ENCODE peak calls at places on chromosomes 4 and X, in five cellular contexts. N is T47D, G is upper lobe of left lung, Z is endothelial cell of umbilical vein, A is GM03348. D is an unnamed sample.
A peak's percentile ranks its signal among the peaks of the same experiment; 100 is the strongest.

GRCh38 chrX:135914404-135914803 is 20.9 kb downstream of the SAGE1 start:
- DNase-seq in N (no peak), G (no peak), Z (no peak), A (no peak), D (no peak)

GRCh38 chr4:76856183-76856969 is 41.6 kb downstream of the SOWAHB start:
- DNase-seq in N (peak; percentile 22), G (no peak), Z (peak; percentile 63), A (peak; percentile 10), D (no peak)

GRCh38 chr4:88335092-88335665 is 43.5 kb upstream of the HERC6 start:
- DNase-seq in N (peak; percentile 97), G (no peak), Z (no peak), A (no peak), D (no peak)

GRCh38 chr4:7196283-7196651 is 3.9 kb downstream of the SORCS2 start:
- DNase-seq in N (no peak), G (no peak), Z (no peak), A (no peak), D (peak; percentile 2)

GRCh38 chr4:100842856-100843255 is 325.0 kb upstream of the EMCN start:
- DNase-seq in N (no peak), G (no peak), Z (no peak), A (no peak), D (no peak)

GRCh38 chr4:167100120-167100519 is 134.2 kb downstream of the SPOCK3 start:
- DNase-seq in N (peak; percentile 5), G (no peak), Z (peak; percentile 39), A (no peak), D (no peak)

GRCh38 chr4:165532976-165533375 is 154.2 kb downstream of the CPE start:
- DNase-seq in N (no peak), G (no peak), Z (no peak), A (no peak), D (no peak)

GRCh38 chrX:121052122-121052521 is 4.7 kb downstream of the GLUD2 start:
- DNase-seq in N (no peak), G (no peak), Z (no peak), A (no peak), D (no peak)